ENCODE peak calls at places on chromosome 1, in ten cellular contexts. One of them, this sample, is unnamed.

GRCh38 chr1:62800274-62800673 is 16.3 kb downstream of the ATG4C start:
- DNase-seq in IMR-90: no peak
- DNase-seq in LHCN-M2: no peak
- DNase-seq in B cell: peak
- DNase-seq in Kasumi-1: no peak
- DNase-seq in hypothalamus: no peak
- DNase-seq in stimulated activated CD4-positive, alpha-beta T cell treated with anti-CD3 and anti-CD28 coated beads, Interleukin-15, amount 100 ng/mL, for 24 hours: no peak
- DNase-seq in DMS 273 treated with DMSO at 0.1 percent for 48 hours: no peak
- DNase-seq in stimulated activated CD8-positive, alpha-beta memory T cell treated with anti-CD3 and anti-CD28 coated beads, Interleukin-12 subunit alpha, Interleukin-12 subunit beta, amount 100 ng/mL, for 4 hours: no peak
- DNase-seq in HS-27A: no peak
- DNase-seq in this sample: no peak

GRCh38 chr1:208036177-208036808 is 125.4 kb upstream of the CD34 start:
- DNase-seq in IMR-90: peak
- DNase-seq in LHCN-M2: no peak
- DNase-seq in B cell: no peak
- DNase-seq in Kasumi-1: no peak
- DNase-seq in hypothalamus: no peak
- DNase-seq in stimulated activated CD4-positive, alpha-beta T cell treated with anti-CD3 and anti-CD28 coated beads, Interleukin-15, amount 100 ng/mL, for 24 hours: no peak
- DNase-seq in DMS 273 treated with DMSO at 0.1 percent for 48 hours: no peak
- DNase-seq in stimulated activated CD8-positive, alpha-beta memory T cell treated with anti-CD3 and anti-CD28 coated beads, Interleukin-12 subunit alpha, Interleukin-12 subunit beta, amount 100 ng/mL, for 4 hours: no peak
- DNase-seq in HS-27A: no peak
- DNase-seq in this sample: no peak

GRCh38 chr1:7454052-7454815 is 316.9 kb upstream of the VAMP3 start:
- DNase-seq in IMR-90: peak
- DNase-seq in LHCN-M2: peak
- DNase-seq in B cell: no peak
- DNase-seq in Kasumi-1: peak
- DNase-seq in hypothalamus: no peak
- DNase-seq in stimulated activated CD4-positive, alpha-beta T cell treated with anti-CD3 and anti-CD28 coated beads, Interleukin-15, amount 100 ng/mL, for 24 hours: peak
- DNase-seq in DMS 273 treated with DMSO at 0.1 percent for 48 hours: no peak
- DNase-seq in stimulated activated CD8-positive, alpha-beta memory T cell treated with anti-CD3 and anti-CD28 coated beads, Interleukin-12 subunit alpha, Interleukin-12 subunit beta, amount 100 ng/mL, for 4 hours: no peak
- DNase-seq in HS-27A: no peak
- DNase-seq in this sample: no peak

GRCh38 chr1:168621356-168621755 is 45.0 kb downstream of the XCL1 start:
- DNase-seq in IMR-90: no peak
- DNase-seq in LHCN-M2: no peak
- DNase-seq in B cell: no peak
- DNase-seq in Kasumi-1: no peak
- DNase-seq in hypothalamus: no peak
- DNase-seq in stimulated activated CD4-positive, alpha-beta T cell treated with anti-CD3 and anti-CD28 coated beads, Interleukin-15, amount 100 ng/mL, for 24 hours: no peak
- DNase-seq in DMS 273 treated with DMSO at 0.1 percent for 48 hours: no peak
- DNase-seq in stimulated activated CD8-positive, alpha-beta memory T cell treated with anti-CD3 and anti-CD28 coated beads, Interleukin-12 subunit alpha, Interleukin-12 subunit beta, amount 100 ng/mL, for 4 hours: no peak
- DNase-seq in HS-27A: no peak
- DNase-seq in this sample: no peak

GRCh38 chr1:244087611-244088010 is 36.5 kb downstream of the ZBTB18 start:
- DNase-seq in IMR-90: no peak
- DNase-seq in LHCN-M2: no peak
- DNase-seq in B cell: no peak
- DNase-seq in Kasumi-1: no peak
- DNase-seq in hypothalamus: no peak
- DNase-seq in stimulated activated CD4-positive, alpha-beta T cell treated with anti-CD3 and anti-CD28 coated beads, Interleukin-15, amount 100 ng/mL, for 24 hours: no peak
- DNase-seq in DMS 273 treated with DMSO at 0.1 percent for 48 hours: no peak
- DNase-seq in stimulated activated CD8-positive, alpha-beta memory T cell treated with anti-CD3 and anti-CD28 coated beads, Interleukin-12 subunit alpha, Interleukin-12 subunit beta, amount 100 ng/mL, for 4 hours: no peak
- DNase-seq in HS-27A: no peak
- DNase-seq in this sample: no peak

GRCh38 chr1:75330633-75331032 is 196.4 kb downstream of the LHX8 start:
- DNase-seq in IMR-90: no peak
- DNase-seq in LHCN-M2: no peak
- DNase-seq in B cell: no peak
- DNase-seq in Kasumi-1: no peak
- DNase-seq in hypothalamus: no peak
- DNase-seq in stimulated activated CD4-positive, alpha-beta T cell treated with anti-CD3 and anti-CD28 coated beads, Interleukin-15, amount 100 ng/mL, for 24 hours: no peak
- DNase-seq in DMS 273 treated with DMSO at 0.1 percent for 48 hours: no peak
- DNase-seq in stimulated activated CD8-positive, alpha-beta memory T cell treated with anti-CD3 and anti-CD28 coated beads, Interleukin-12 subunit alpha, Interleukin-12 subunit beta, amount 100 ng/mL, for 4 hours: no peak
- DNase-seq in HS-27A: no peak
- DNase-seq in this sample: no peak

GRCh38 chr1:21799730-21800129 is 12.3 kb upstream of the LDLRAD2 start:
- DNase-seq in IMR-90: no peak
- DNase-seq in LHCN-M2: no peak
- DNase-seq in B cell: no peak
- DNase-seq in Kasumi-1: no peak
- DNase-seq in hypothalamus: no peak
- DNase-seq in stimulated activated CD4-positive, alpha-beta T cell treated with anti-CD3 and anti-CD28 coated beads, Interleukin-15, amount 100 ng/mL, for 24 hours: no peak
- DNase-seq in DMS 273 treated with DMSO at 0.1 percent for 48 hours: no peak
- DNase-seq in stimulated activated CD8-positive, alpha-beta memory T cell treated with anti-CD3 and anti-CD28 coated beads, Interleukin-12 subunit alpha, Interleukin-12 subunit beta, amount 100 ng/mL, for 4 hours: no peak
- DNase-seq in HS-27A: no peak
- DNase-seq in this sample: no peak

GRCh38 chr1:183506561-183506960 is 34.3 kb downstream of the SMG7 start:
- DNase-seq in IMR-90: peak
- DNase-seq in LHCN-M2: peak
- DNase-seq in B cell: no peak
- DNase-seq in Kasumi-1: no peak
- DNase-seq in hypothalamus: no peak
- DNase-seq in stimulated activated CD4-positive, alpha-beta T cell treated with anti-CD3 and anti-CD28 coated beads, Interleukin-15, amount 100 ng/mL, for 24 hours: no peak
- DNase-seq in DMS 273 treated with DMSO at 0.1 percent for 48 hours: no peak
- DNase-seq in stimulated activated CD8-positive, alpha-beta memory T cell treated with anti-CD3 and anti-CD28 coated beads, Interleukin-12 subunit alpha, Interleukin-12 subunit beta, amount 100 ng/mL, for 4 hours: no peak
- DNase-seq in HS-27A: no peak
- DNase-seq in this sample: no peak

GRCh38 chr1:204041232-204041767 is 31.6 kb upstream of the SOX13 start:
- DNase-seq in IMR-90: no peak
- DNase-seq in LHCN-M2: no peak
- DNase-seq in B cell: no peak
- DNase-seq in Kasumi-1: no peak
- DNase-seq in hypothalamus: no peak
- DNase-seq in stimulated activated CD4-positive, alpha-beta T cell treated with anti-CD3 and anti-CD28 coated beads, Interleukin-15, amount 100 ng/mL, for 24 hours: no peak
- DNase-seq in DMS 273 treated with DMSO at 0.1 percent for 48 hours: no peak
- DNase-seq in stimulated activated CD8-positive, alpha-beta memory T cell treated with anti-CD3 and anti-CD28 coated beads, Interleukin-12 subunit alpha, Interleukin-12 subunit beta, amount 100 ng/mL, for 4 hours: no peak
- DNase-seq in HS-27A: no peak
- DNase-seq in this sample: no peak